ENCODE peak calls at places on chromosomes 16 and 17, in six cellular contexts. One of them, this sample, is unnamed. For H3K9me3, the result is how much of the 10 kb centered on the place peaks cover.

GRCh38 chr16:1338119-1338730 is 4.8 kb downstream of the BAIAP3 start:
- DNase-seq in ascending aorta: no peak
- DNase-seq in fibroblast of lung: no peak
- DNase-seq in GM23248: no peak
- DNase-seq in left ventricle myocardium inferior: no peak
- DNase-seq in tibial artery: no peak
- DNase-seq in this sample: no peak

GRCh38 chr17:1029912-1030656 is 33.2 kb downstream of the TIMM22 start:
- DNase-seq in ascending aorta: no peak
- DNase-seq in tibial artery: peak
- DNase-seq in fibroblast of lung: no peak
- DNase-seq in GM23248: no peak
- DNase-seq in left ventricle myocardium inferior: no peak
- DNase-seq in this sample: no peak

GRCh38 chr17:75487351-75488070 is 27.8 kb downstream of the CASKIN2 start:
- DNase-seq in GM23248: no peak
- DNase-seq in ascending aorta: no peak
- DNase-seq in left ventricle myocardium inferior: no peak
- DNase-seq in tibial artery: no peak
- DNase-seq in fibroblast of lung: no peak
- DNase-seq in this sample: no peak

GRCh38 chr16:9823510-9823909 is 358.7 kb downstream of the GRIN2A start:
- DNase-seq in left ventricle myocardium inferior: no peak
- DNase-seq in GM23248: no peak
- DNase-seq in fibroblast of lung: no peak
- DNase-seq in ascending aorta: no peak
- DNase-seq in tibial artery: no peak
- DNase-seq in this sample: no peak

GRCh38 chr16:71357681-71358080 is 842 bp upstream of the CALB2 start:
- DNase-seq in GM23248: peak
- DNase-seq in ascending aorta: no peak
- DNase-seq in fibroblast of lung: no peak
- DNase-seq in left ventricle myocardium inferior: no peak
- DNase-seq in tibial artery: no peak
- DNase-seq in this sample: no peak

GRCh38 chr16:86833136-86833535 is 254.8 kb downstream of the FOXL1 start:
- DNase-seq in left ventricle myocardium inferior: no peak
- DNase-seq in ascending aorta: no peak
- DNase-seq in fibroblast of lung: peak
- DNase-seq in GM23248: peak
- DNase-seq in tibial artery: no peak
- DNase-seq in this sample: no peak

GRCh38 chr16:88972349-88972748 is 4.7 kb downstream of the CBFA2T3 start:
- DNase-seq in tibial artery: no peak
- DNase-seq in fibroblast of lung: no peak
- DNase-seq in GM23248: no peak
- DNase-seq in ascending aorta: no peak
- DNase-seq in left ventricle myocardium inferior: no peak
- DNase-seq in this sample: no peak

GRCh38 chr17:35774499-35774898 is 13.8 kb downstream of the C17orf50 start:
- DNase-seq in GM23248: peak
- DNase-seq in tibial artery: peak
- DNase-seq in fibroblast of lung: peak
- DNase-seq in left ventricle myocardium inferior: no peak
- DNase-seq in ascending aorta: peak
- DNase-seq in this sample: no peak

GRCh38 chr17:82087961-82088837 is 9.8 kb downstream of the FASN start:
- DNase-seq in tibial artery: no peak
- DNase-seq in left ventricle myocardium inferior: peak
- DNase-seq in GM23248: no peak
- DNase-seq in ascending aorta: no peak
- DNase-seq in fibroblast of lung: no peak
- DNase-seq in this sample: no peak

GRCh38 chr17:7260601-7261376 is 1.5 kb downstream of the CLDN7 start:
- DNase-seq in GM23248: peak
- DNase-seq in ascending aorta: no peak
- DNase-seq in left ventricle myocardium inferior: no peak
- DNase-seq in tibial artery: no peak
- DNase-seq in fibroblast of lung: no peak
- DNase-seq in this sample: peak

GRCh38 chr17:78774956-78775571 is 7.0 kb downstream of the CYTH1 start:
- DNase-seq in ascending aorta: no peak
- DNase-seq in tibial artery: no peak
- DNase-seq in left ventricle myocardium inferior: no peak
- DNase-seq in GM23248: no peak
- DNase-seq in fibroblast of lung: no peak
- DNase-seq in this sample: no peak

GRCh38 chr16:23847938-23848337 is 12.2 kb downstream of the PRKCB start:
- DNase-seq in tibial artery: no peak
- DNase-seq in left ventricle myocardium inferior: no peak
- DNase-seq in ascending aorta: no peak
- DNase-seq in fibroblast of lung: no peak
- DNase-seq in GM23248: no peak
- DNase-seq in this sample: no peak

GRCh38 chr17:81435636-81436293 is 40.5 kb downstream of the BAHCC1 start:
- DNase-seq in tibial artery: no peak
- DNase-seq in fibroblast of lung: no peak
- DNase-seq in ascending aorta: no peak
- DNase-seq in left ventricle myocardium inferior: no peak
- DNase-seq in GM23248: no peak
- DNase-seq in this sample: no peak

GRCh38 chr17:81808778-81809555 is 5.0 kb downstream of the GCGR start:
- DNase-seq in left ventricle myocardium inferior: no peak
- DNase-seq in GM23248: no peak
- DNase-seq in tibial artery: no peak
- DNase-seq in ascending aorta: no peak
- DNase-seq in fibroblast of lung: no peak
- DNase-seq in this sample: no peak

DNA sequence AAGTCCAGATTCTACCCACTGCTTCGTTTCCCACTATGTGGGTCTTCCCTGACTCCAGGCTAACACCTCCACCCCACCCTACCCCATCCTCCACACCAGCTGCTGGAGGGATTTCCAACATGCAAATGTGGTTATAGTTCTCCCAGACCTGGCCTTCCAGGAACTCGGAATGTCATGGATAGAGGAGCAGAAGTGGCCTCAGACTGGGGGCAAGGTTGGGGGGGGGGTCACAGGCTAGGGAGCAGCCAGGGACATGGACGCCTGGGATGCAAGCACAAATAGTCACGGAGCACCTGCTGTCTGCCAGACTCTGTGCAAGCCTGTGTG is 2.0 kb downstream of the CAMKK1 start:
- DNase-seq in fibroblast of lung: no peak
- DNase-seq in GM23248: no peak
- DNase-seq in tibial artery: no peak
- DNase-seq in ascending aorta: no peak
- DNase-seq in left ventricle myocardium inferior: no peak
- DNase-seq in this sample: no peak
- H3K9me3 ChIP-seq in fibroblast of lung: under half
- H3K9me3 ChIP-seq in GM23248: under half
- H3K9me3 ChIP-seq in tibial artery: under half
- H3K9me3 ChIP-seq in ascending aorta: under half
- H3K9me3 ChIP-seq in left ventricle myocardium inferior: under half
- H3K9me3 ChIP-seq in this sample: under half

DNA sequence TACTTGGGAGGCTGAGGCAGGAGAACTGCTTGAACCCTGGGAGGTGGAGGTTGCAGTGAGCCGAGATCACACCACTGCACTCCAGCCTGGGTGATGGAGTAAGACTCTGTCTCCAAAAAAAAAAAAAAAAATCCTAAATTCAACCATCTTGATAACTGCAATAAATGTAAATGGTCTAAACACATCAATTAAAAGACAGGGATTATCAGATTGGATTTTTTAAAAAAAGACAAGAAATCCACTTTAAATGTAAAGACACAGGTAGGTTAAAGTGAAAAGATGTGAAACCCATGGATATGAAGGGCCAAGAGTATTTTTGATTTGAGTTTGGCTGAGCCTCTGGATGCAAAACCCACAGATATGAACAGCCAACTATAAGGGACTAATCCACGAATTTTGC is 64.2 kb upstream of the ATP2A3 start:
- DNase-seq in GM23248: no peak
- DNase-seq in tibial artery: no peak
- DNase-seq in fibroblast of lung: no peak
- DNase-seq in ascending aorta: no peak
- DNase-seq in left ventricle myocardium inferior: no peak
- DNase-seq in this sample: no peak
- H3K9me3 ChIP-seq in GM23248: under half
- H3K9me3 ChIP-seq in tibial artery: under half
- H3K9me3 ChIP-seq in fibroblast of lung: under half
- H3K9me3 ChIP-seq in ascending aorta: under half
- H3K9me3 ChIP-seq in left ventricle myocardium inferior: under half
- H3K9me3 ChIP-seq in this sample: under half

DNA sequence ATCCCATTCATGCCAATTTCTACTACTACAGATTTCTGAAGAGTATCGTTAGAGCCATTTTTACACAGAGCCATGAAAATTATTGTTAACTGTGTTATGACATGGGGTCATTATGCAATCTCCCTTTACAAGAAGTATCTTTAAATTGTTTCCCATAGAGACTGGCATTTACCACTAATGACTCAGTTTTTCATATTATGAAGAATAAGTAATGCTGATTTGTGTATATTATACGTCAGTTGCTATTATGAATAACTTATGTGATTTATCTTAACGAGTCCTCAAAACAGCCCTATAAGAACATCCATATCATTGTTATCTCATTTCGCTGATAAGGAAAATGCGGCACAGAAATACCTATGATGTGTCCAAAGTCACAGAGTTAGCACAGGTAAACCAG is 173.8 kb downstream of the KCNJ2 start:
- DNase-seq in GM23248: no peak
- DNase-seq in fibroblast of lung: no peak
- DNase-seq in tibial artery: no peak
- DNase-seq in left ventricle myocardium inferior: no peak
- DNase-seq in ascending aorta: no peak
- DNase-seq in this sample: no peak
- H3K9me3 ChIP-seq in GM23248: under half
- H3K9me3 ChIP-seq in fibroblast of lung: under half
- H3K9me3 ChIP-seq in tibial artery: under half
- H3K9me3 ChIP-seq in left ventricle myocardium inferior: under half
- H3K9me3 ChIP-seq in ascending aorta: under half
- H3K9me3 ChIP-seq in this sample: under half

DNA sequence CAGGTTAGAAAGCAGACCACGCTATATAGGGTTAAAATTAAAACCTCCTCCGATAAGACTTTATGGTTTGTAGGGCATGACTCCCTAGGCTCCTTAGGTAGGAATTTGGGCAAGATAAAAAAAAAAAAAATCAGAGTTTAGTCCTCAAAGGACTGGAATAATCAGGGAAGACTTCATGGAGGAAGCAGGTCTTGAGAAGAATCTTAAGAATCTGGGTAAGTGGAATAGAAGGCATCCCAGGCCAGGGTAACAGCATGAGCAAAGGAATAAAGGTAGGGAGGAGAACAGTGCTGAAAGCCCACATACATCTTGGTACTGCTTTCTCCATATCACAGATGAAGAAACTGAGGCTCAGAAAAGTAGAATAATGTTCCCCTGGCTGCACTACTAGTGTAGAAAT is 15.4 kb downstream of the SLC46A1 start:
- DNase-seq in tibial artery: no peak
- DNase-seq in left ventricle myocardium inferior: no peak
- DNase-seq in ascending aorta: no peak
- DNase-seq in fibroblast of lung: no peak
- DNase-seq in GM23248: no peak
- DNase-seq in this sample: no peak
- H3K9me3 ChIP-seq in tibial artery: under half
- H3K9me3 ChIP-seq in left ventricle myocardium inferior: under half
- H3K9me3 ChIP-seq in ascending aorta: under half
- H3K9me3 ChIP-seq in fibroblast of lung: under half
- H3K9me3 ChIP-seq in GM23248: under half
- H3K9me3 ChIP-seq in this sample: under half

GRCh38 chr17:47703191-47703591 is 9.2 kb downstream of the TBKBP1 start:
- DNase-seq in GM23248: no peak
- DNase-seq in left ventricle myocardium inferior: no peak
- DNase-seq in tibial artery: no peak
- DNase-seq in fibroblast of lung: no peak
- DNase-seq in ascending aorta: no peak
- DNase-seq in this sample: no peak
- H3K9me3 ChIP-seq in GM23248: under half
- H3K9me3 ChIP-seq in left ventricle myocardium inferior: under half
- H3K9me3 ChIP-seq in tibial artery: under half
- H3K9me3 ChIP-seq in fibroblast of lung: under half
- H3K9me3 ChIP-seq in ascending aorta: under half
- H3K9me3 ChIP-seq in this sample: under half